ENCODE peak calls at places on chromosomes 12 and 14, in seven cellular contexts. One of them, this sample, is unnamed.

GRCh38 chr12:105485321-105485910 is 154.9 kb downstream of the C12orf75 start:
- DNase-seq in heart right ventricle: peak; percentile 37
- DNase-seq in right cardiac atrium: peak; percentile 80
- DNase-seq in fibroblast of lung: peak; percentile 89
- DNase-seq in H9: no peak
- DNase-seq in effector memory CD4-positive, alpha-beta T cell: no peak
- DNase-seq in Caco-2: peak; percentile 36
- DNase-seq in this sample: no peak

GRCh38 chr12:13342971-13343370 is 146.4 kb downstream of the EMP1 start:
- DNase-seq in heart right ventricle: no peak
- DNase-seq in Caco-2: no peak
- DNase-seq in right cardiac atrium: no peak
- DNase-seq in H9: no peak
- DNase-seq in effector memory CD4-positive, alpha-beta T cell: no peak
- DNase-seq in fibroblast of lung: peak; percentile 59
- DNase-seq in this sample: no peak

GRCh38 chr12:67720383-67720856 is 71.9 kb downstream of the DYRK2 start:
- DNase-seq in effector memory CD4-positive, alpha-beta T cell: no peak
- DNase-seq in heart right ventricle: peak; percentile 67
- DNase-seq in fibroblast of lung: peak; percentile 80
- DNase-seq in H9: no peak
- DNase-seq in Caco-2: peak; percentile 61
- DNase-seq in right cardiac atrium: peak; percentile 53
- DNase-seq in this sample: no peak

GRCh38 chr14:104271394-104271793 is 133.0 kb downstream of the KIF26A start:
- DNase-seq in right cardiac atrium: no peak
- DNase-seq in heart right ventricle: no peak
- DNase-seq in H9: no peak
- DNase-seq in effector memory CD4-positive, alpha-beta T cell: no peak
- DNase-seq in fibroblast of lung: no peak
- DNase-seq in Caco-2: no peak
- DNase-seq in this sample: no peak

GRCh38 chr12:58420496-58420895 is 479.1 kb downstream of the ATP23 start:
- DNase-seq in effector memory CD4-positive, alpha-beta T cell: no peak
- DNase-seq in right cardiac atrium: no peak
- DNase-seq in H9: no peak
- DNase-seq in heart right ventricle: no peak
- DNase-seq in fibroblast of lung: peak; percentile 84
- DNase-seq in Caco-2: no peak
- DNase-seq in this sample: no peak

GRCh38 chr12:1539135-1539534 is 55.2 kb downstream of the FBXL14 start:
- DNase-seq in Caco-2: no peak
- DNase-seq in right cardiac atrium: no peak
- DNase-seq in fibroblast of lung: no peak
- DNase-seq in H9: no peak
- DNase-seq in effector memory CD4-positive, alpha-beta T cell: no peak
- DNase-seq in heart right ventricle: no peak
- DNase-seq in this sample: no peak

GRCh38 chr12:123945441-123946151 is 27.0 kb downstream of the CCDC92 start:
- DNase-seq in fibroblast of lung: no peak
- DNase-seq in right cardiac atrium: no peak
- DNase-seq in heart right ventricle: no peak
- DNase-seq in effector memory CD4-positive, alpha-beta T cell: no peak
- DNase-seq in H9: peak; percentile 24
- DNase-seq in Caco-2: no peak
- DNase-seq in this sample: no peak

GRCh38 chr14:65429757-65430156 is 17.2 kb downstream of the FUT8 start:
- DNase-seq in right cardiac atrium: no peak
- DNase-seq in H9: no peak
- DNase-seq in heart right ventricle: no peak
- DNase-seq in Caco-2: no peak
- DNase-seq in fibroblast of lung: no peak
- DNase-seq in effector memory CD4-positive, alpha-beta T cell: no peak
- DNase-seq in this sample: no peak

GRCh38 chr14:47270715-47271114 is 404.7 kb downstream of the MDGA2 start:
- DNase-seq in Caco-2: no peak
- DNase-seq in heart right ventricle: no peak
- DNase-seq in fibroblast of lung: no peak
- DNase-seq in effector memory CD4-positive, alpha-beta T cell: no peak
- DNase-seq in H9: no peak
- DNase-seq in right cardiac atrium: no peak
- DNase-seq in this sample: no peak

GRCh38 chr14:58298880-58299664 is 717 bp downstream of the ARID4A start:
- DNase-seq in fibroblast of lung: no peak
- DNase-seq in heart right ventricle: peak; percentile 33
- DNase-seq in H9: peak; percentile 41
- DNase-seq in effector memory CD4-positive, alpha-beta T cell: peak; percentile 12
- DNase-seq in right cardiac atrium: peak; percentile 78
- DNase-seq in Caco-2: peak; percentile 39
- DNase-seq in this sample: no peak

GRCh38 chr14:53147208-53147607 is 5.9 kb downstream of the DDHD1 start:
- DNase-seq in heart right ventricle: no peak
- DNase-seq in fibroblast of lung: no peak
- DNase-seq in effector memory CD4-positive, alpha-beta T cell: no peak
- DNase-seq in H9: no peak
- DNase-seq in Caco-2: no peak
- DNase-seq in right cardiac atrium: no peak
- DNase-seq in this sample: no peak

GRCh38 chr12:19085090-19085489 is 44.4 kb upstream of the PLEKHA5 start:
- DNase-seq in H9: no peak
- DNase-seq in effector memory CD4-positive, alpha-beta T cell: no peak
- DNase-seq in right cardiac atrium: no peak
- DNase-seq in fibroblast of lung: peak; percentile 15
- DNase-seq in heart right ventricle: no peak
- DNase-seq in Caco-2: no peak
- DNase-seq in this sample: no peak

GRCh38 chr12:99544457-99544856 is 103.1 kb upstream of the GARIN6 start:
- DNase-seq in Caco-2: no peak
- DNase-seq in H9: no peak
- DNase-seq in heart right ventricle: no peak
- DNase-seq in right cardiac atrium: no peak
- DNase-seq in fibroblast of lung: no peak
- DNase-seq in effector memory CD4-positive, alpha-beta T cell: no peak
- DNase-seq in this sample: no peak

GRCh38 chr14:20627337-20628032 is 14.0 kb downstream of the OR6S1 start:
- DNase-seq in fibroblast of lung: no peak
- DNase-seq in H9: no peak
- DNase-seq in Caco-2: no peak
- DNase-seq in right cardiac atrium: no peak
- DNase-seq in effector memory CD4-positive, alpha-beta T cell: no peak
- DNase-seq in heart right ventricle: no peak
- DNase-seq in this sample: no peak

GRCh38 chr12:52323001-52323400 is 1.8 kb upstream of the KRT83 start:
- DNase-seq in H9: no peak
- DNase-seq in effector memory CD4-positive, alpha-beta T cell: no peak
- DNase-seq in Caco-2: no peak
- DNase-seq in heart right ventricle: no peak
- DNase-seq in fibroblast of lung: no peak
- DNase-seq in right cardiac atrium: no peak
- DNase-seq in this sample: no peak

GRCh38 chr12:51863363-51863920 is 14.9 kb upstream of the FIGNL2 start:
- DNase-seq in Caco-2: no peak
- DNase-seq in H9: peak; percentile 50
- DNase-seq in right cardiac atrium: no peak
- DNase-seq in effector memory CD4-positive, alpha-beta T cell: no peak
- DNase-seq in heart right ventricle: no peak
- DNase-seq in fibroblast of lung: peak; percentile 26
- DNase-seq in this sample: no peak

GRCh38 chr12:124583854-124584253 is 16.4 kb upstream of the NCOR2 start:
- DNase-seq in right cardiac atrium: no peak
- DNase-seq in H9: no peak
- DNase-seq in Caco-2: no peak
- DNase-seq in fibroblast of lung: no peak
- DNase-seq in heart right ventricle: no peak
- DNase-seq in effector memory CD4-positive, alpha-beta T cell: no peak
- DNase-seq in this sample: peak; percentile 25

GRCh38 chr12:64171715-64172114 is 50.4 kb downstream of the KICS2 start:
- DNase-seq in Caco-2: no peak
- DNase-seq in effector memory CD4-positive, alpha-beta T cell: no peak
- DNase-seq in fibroblast of lung: peak; percentile 87
- DNase-seq in H9: no peak
- DNase-seq in heart right ventricle: no peak
- DNase-seq in right cardiac atrium: no peak
- DNase-seq in this sample: peak; percentile 5

DNA sequence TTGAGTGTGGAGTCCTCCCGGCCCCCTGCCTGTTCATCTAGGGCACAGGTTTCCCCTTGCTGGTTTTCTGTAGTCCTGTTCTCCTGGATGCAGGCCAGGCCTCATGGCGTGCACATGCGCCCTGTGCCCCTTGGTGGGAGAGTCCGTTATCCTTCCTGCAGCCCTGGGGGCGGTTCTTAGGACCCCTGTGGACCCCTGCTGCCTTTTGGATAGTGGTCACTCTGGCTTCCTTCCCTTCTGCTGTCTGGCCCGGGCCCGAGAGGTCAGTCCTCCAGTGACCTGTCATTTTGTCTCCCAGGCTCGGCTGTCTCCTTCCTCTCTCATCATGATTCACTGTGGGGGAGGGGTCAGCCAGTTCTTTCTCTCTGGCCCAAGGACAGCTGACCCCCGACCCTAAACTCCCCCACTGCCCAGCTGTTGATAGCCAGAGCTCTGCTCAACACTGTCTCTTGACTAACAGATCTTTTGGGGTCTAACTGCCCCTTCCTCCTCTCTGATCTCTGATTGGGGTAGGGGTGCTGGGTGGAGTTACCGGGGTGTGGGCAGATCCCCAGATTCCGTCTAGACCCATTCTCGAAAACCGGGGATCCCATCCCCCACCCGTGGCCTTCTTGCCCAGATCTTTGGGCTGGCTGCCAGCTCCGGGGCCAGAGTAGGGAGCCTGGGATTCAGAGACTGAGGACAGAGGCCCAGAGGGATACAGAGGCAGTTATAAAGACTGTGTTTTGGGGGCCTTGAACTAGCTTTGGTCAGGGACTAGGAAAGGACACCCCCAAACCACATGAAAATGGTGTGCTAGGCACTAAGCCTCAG is 7.0 kb downstream of the CCND2 start:
- DNase-seq in effector memory CD4-positive, alpha-beta T cell: no peak
- DNase-seq in H9: no peak
- DNase-seq in fibroblast of lung: no peak
- DNase-seq in right cardiac atrium: peak; percentile 89
- DNase-seq in Caco-2: no peak
- DNase-seq in heart right ventricle: peak; percentile 76
- DNase-seq in this sample: no peak
- H3K4me1 ChIP-seq in effector memory CD4-positive, alpha-beta T cell: peaks cover 61% of the 10 kb centered on the region
- H3K4me1 ChIP-seq in H9: peaks cover 9% of the 10 kb centered on the region
- H3K4me1 ChIP-seq in fibroblast of lung: no peaks in the 10 kb centered on the region
- H3K4me1 ChIP-seq in right cardiac atrium: peaks cover 9% of the 10 kb centered on the region
- H3K4me1 ChIP-seq in Caco-2: peaks cover 35% of the 10 kb centered on the region
- H3K4me1 ChIP-seq in heart right ventricle: peaks cover 89% of the 10 kb centered on the region
- H3K4me1 ChIP-seq in this sample: peaks cover 20% of the 10 kb centered on the region

DNA sequence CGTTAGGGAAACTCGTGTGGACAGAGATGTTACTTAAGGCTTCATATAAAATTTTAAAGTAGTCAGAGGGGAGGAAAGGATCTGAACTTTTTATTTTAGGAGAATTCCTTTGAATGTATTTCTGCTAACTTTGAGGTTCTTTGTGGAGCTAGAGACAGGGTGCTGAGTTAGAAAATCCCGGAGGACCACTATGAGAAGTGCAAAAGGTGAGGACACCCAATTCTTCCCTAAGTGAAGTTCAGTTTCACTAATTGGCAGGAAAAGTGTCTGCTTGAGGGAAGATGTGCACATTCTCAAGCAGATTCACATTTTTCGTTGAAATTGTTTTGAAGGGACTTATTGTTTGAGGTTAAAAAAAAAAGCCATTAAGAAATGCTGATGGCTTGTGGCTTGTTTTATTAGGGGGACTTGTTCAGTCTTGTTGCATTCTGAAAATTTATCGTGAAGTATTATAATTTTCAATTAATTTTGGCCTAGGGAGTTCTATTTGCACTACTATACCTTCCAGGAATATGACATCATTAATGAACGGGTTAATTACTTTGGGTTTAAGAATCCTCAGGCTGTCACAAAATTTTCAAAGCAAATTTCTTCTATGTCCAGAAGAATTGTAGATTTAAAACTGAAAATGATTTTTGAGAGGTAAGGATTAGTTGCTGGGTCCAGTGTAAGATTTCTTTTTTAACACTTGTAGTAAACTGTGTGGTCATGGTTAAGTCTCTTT is 1.8 kb downstream of the PCNX1 start:
- DNase-seq in right cardiac atrium: no peak
- DNase-seq in H9: no peak
- DNase-seq in Caco-2: no peak
- DNase-seq in fibroblast of lung: no peak
- DNase-seq in heart right ventricle: no peak
- DNase-seq in effector memory CD4-positive, alpha-beta T cell: no peak
- DNase-seq in this sample: no peak
- H3K4me1 ChIP-seq in right cardiac atrium: peaks cover 5% of the 10 kb centered on the region
- H3K4me1 ChIP-seq in H9: peaks cover 2% of the 10 kb centered on the region
- H3K4me1 ChIP-seq in Caco-2: peaks cover 14% of the 10 kb centered on the region
- H3K4me1 ChIP-seq in fibroblast of lung: peaks cover 3% of the 10 kb centered on the region
- H3K4me1 ChIP-seq in heart right ventricle: peaks cover 69% of the 10 kb centered on the region
- H3K4me1 ChIP-seq in effector memory CD4-positive, alpha-beta T cell: peaks cover 30% of the 10 kb centered on the region
- H3K4me1 ChIP-seq in this sample: peaks cover 62% of the 10 kb centered on the region

DNA sequence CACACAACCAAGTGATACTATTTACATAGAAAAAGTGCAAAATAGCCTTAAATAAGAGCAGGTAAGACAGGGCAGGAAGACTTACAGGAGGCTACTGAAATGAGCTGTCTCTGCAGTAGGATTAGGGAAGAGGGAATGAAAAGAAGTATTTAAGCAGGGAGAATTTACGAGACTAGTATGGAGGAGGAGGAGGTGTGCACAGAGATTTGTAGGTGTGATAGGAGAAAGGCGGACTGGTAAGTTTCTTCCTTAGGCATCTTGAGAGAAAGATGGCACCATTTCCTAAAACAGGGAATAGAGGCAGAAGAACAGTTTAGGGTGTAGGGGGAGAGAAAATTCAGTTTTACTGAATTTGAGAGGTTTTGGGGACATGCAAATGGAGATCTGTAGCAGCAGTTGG is 25.7 kb downstream of the DIP2B start:
- DNase-seq in heart right ventricle: no peak
- DNase-seq in Caco-2: no peak
- DNase-seq in effector memory CD4-positive, alpha-beta T cell: no peak
- DNase-seq in H9: no peak
- DNase-seq in fibroblast of lung: no peak
- DNase-seq in right cardiac atrium: no peak
- DNase-seq in this sample: no peak
- H3K4me1 ChIP-seq in heart right ventricle: peaks cover 39% of the 10 kb centered on the region
- H3K4me1 ChIP-seq in Caco-2: peaks cover 65% of the 10 kb centered on the region
- H3K4me1 ChIP-seq in effector memory CD4-positive, alpha-beta T cell: peaks cover 30% of the 10 kb centered on the region
- H3K4me1 ChIP-seq in H9: no peaks in the 10 kb centered on the region
- H3K4me1 ChIP-seq in fibroblast of lung: peaks cover 9% of the 10 kb centered on the region
- H3K4me1 ChIP-seq in right cardiac atrium: peaks cover 9% of the 10 kb centered on the region
- H3K4me1 ChIP-seq in this sample: peaks cover 96% of the 10 kb centered on the region

DNA sequence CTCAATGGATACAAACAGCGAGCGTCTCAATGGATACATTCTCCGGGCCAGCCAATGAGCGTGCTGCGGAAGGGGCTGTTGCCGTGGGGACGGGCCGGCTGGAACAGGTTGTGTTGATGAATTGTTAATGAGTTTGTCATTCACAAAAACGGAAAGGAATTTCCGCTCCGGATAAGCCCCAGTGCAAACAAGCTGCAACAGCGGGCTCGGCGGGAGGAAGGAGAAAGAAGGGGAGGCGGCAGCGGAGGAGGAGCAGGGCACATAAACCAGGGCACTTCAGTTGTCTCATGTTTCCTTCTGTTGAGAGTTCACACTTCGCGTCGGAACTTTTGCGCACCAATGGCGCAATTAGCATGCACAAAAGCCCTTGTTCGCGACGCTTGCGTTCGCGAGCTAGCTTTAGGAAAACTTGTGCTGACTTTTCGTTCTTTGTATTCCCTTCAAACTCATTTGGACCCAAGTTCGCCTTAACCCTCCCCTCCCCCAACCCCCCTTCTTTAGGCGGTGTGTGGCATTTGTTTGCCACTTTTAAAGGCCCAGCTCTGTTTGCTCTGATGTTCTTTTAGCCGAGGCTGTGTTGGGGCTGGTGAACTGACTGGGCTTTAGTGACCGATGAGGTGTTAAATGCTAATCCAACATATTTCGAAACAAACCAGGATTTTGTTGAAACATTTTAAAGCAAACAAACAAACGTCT is at the start of gene DUSP6:
- DNase-seq in effector memory CD4-positive, alpha-beta T cell: peak; percentile 78
- DNase-seq in Caco-2: peak; percentile 95
- DNase-seq in fibroblast of lung: peak; percentile 99
- DNase-seq in right cardiac atrium: peak; percentile 96
- DNase-seq in H9: peak; percentile 99
- DNase-seq in heart right ventricle: peak; percentile 96
- DNase-seq in this sample: peak; percentile 98
- H3K4me1 ChIP-seq in effector memory CD4-positive, alpha-beta T cell: peaks cover 19% of the 10 kb centered on the region
- H3K4me1 ChIP-seq in Caco-2: peaks cover 25% of the 10 kb centered on the region
- H3K4me1 ChIP-seq in fibroblast of lung: peaks cover 14% of the 10 kb centered on the region
- H3K4me1 ChIP-seq in right cardiac atrium: peaks cover 3% of the 10 kb centered on the region
- H3K4me1 ChIP-seq in H9: peaks cover 12% of the 10 kb centered on the region
- H3K4me1 ChIP-seq in heart right ventricle: peaks cover 46% of the 10 kb centered on the region
- H3K4me1 ChIP-seq in this sample: peaks cover 48% of the 10 kb centered on the region